ENCODE peak calls at places on chromosomes 16 and 17, in five cellular contexts. One of them, this sample, is unnamed.

GRCh38 chr16:27123795-27124194 is 57.1 kb downstream of the C16orf82 start:
- DNase-seq in mesothelial cell of epicardium: no peak
- DNase-seq in A549: no peak
- DNase-seq in HL-60: no peak
- DNase-seq in progenitor cell of endocrine pancreas: no peak
- DNase-seq in this sample: no peak

GRCh38 chr17:77466140-77466539 is 325.4 kb downstream of the SEC14L1 start:
- DNase-seq in mesothelial cell of epicardium: no peak
- DNase-seq in A549: no peak
- DNase-seq in HL-60: no peak
- DNase-seq in progenitor cell of endocrine pancreas: no peak
- DNase-seq in this sample: no peak

GRCh38 chr16:28876973-28877641 is 1.2 kb upstream of the ATP2A1 start:
- DNase-seq in mesothelial cell of epicardium: no peak
- DNase-seq in A549: no peak
- DNase-seq in HL-60: peak; percentile 13
- DNase-seq in progenitor cell of endocrine pancreas: no peak
- DNase-seq in this sample: no peak

GRCh38 chr17:51748749-51749604 is 409.5 kb downstream of the CA10 start:
- DNase-seq in mesothelial cell of epicardium: no peak
- DNase-seq in A549: no peak
- DNase-seq in HL-60: no peak
- DNase-seq in progenitor cell of endocrine pancreas: no peak
- DNase-seq in this sample: no peak

GRCh38 chr16:30609002-30609927 is 924 bp downstream of the ZNF689 start:
- DNase-seq in mesothelial cell of epicardium: peak; percentile 74
- DNase-seq in A549: peak; percentile 51
- DNase-seq in HL-60: peak; percentile 42
- DNase-seq in progenitor cell of endocrine pancreas: peak; percentile 35
- DNase-seq in this sample: no peak

GRCh38 chr17:4160294-4160859 is 17.4 kb downstream of the CYB5D2 start:
- DNase-seq in mesothelial cell of epicardium: no peak
- DNase-seq in A549: no peak
- DNase-seq in HL-60: no peak
- DNase-seq in progenitor cell of endocrine pancreas: no peak
- DNase-seq in this sample: no peak

GRCh38 chr17:19787733-19788357 is 39.7 kb upstream of the ALDH3A1 start:
- DNase-seq in mesothelial cell of epicardium: no peak
- DNase-seq in A549: no peak
- DNase-seq in HL-60: no peak
- DNase-seq in progenitor cell of endocrine pancreas: no peak
- DNase-seq in this sample: no peak

GRCh38 chr16:89633064-89633631 is 19.7 kb downstream of the DPEP1 start:
- DNase-seq in mesothelial cell of epicardium: no peak
- DNase-seq in A549: peak; percentile 72
- DNase-seq in HL-60: no peak
- DNase-seq in progenitor cell of endocrine pancreas: no peak
- DNase-seq in this sample: no peak

GRCh38 chr17:56817066-56817465 is 16.7 kb downstream of the C17orf67 start:
- DNase-seq in mesothelial cell of epicardium: no peak
- DNase-seq in A549: no peak
- DNase-seq in HL-60: no peak
- DNase-seq in progenitor cell of endocrine pancreas: no peak
- DNase-seq in this sample: no peak

GRCh38 chr17:67376509-67376891 is 581 bp upstream of the PITPNC1 start:
- DNase-seq in mesothelial cell of epicardium: no peak
- DNase-seq in A549: peak; percentile 19
- DNase-seq in HL-60: no peak
- DNase-seq in progenitor cell of endocrine pancreas: no peak
- DNase-seq in this sample: no peak

GRCh38 chr17:59361386-59361785 is 29.9 kb downstream of the YPEL2 start:
- DNase-seq in mesothelial cell of epicardium: no peak
- DNase-seq in A549: no peak
- DNase-seq in HL-60: no peak
- DNase-seq in progenitor cell of endocrine pancreas: no peak
- DNase-seq in this sample: no peak

GRCh38 chr17:7467498-7467897 is 11.9 kb downstream of the ZBTB4 start:
- DNase-seq in mesothelial cell of epicardium: no peak
- DNase-seq in A549: no peak
- DNase-seq in HL-60: no peak
- DNase-seq in progenitor cell of endocrine pancreas: no peak
- DNase-seq in this sample: no peak

GRCh38 chr16:85616608-85617311 is 3.6 kb downstream of the GSE1 start:
- DNase-seq in mesothelial cell of epicardium: no peak
- DNase-seq in A549: no peak
- DNase-seq in HL-60: peak; percentile 64
- DNase-seq in progenitor cell of endocrine pancreas: no peak
- DNase-seq in this sample: no peak

GRCh38 chr17:72476575-72476986 is 355.8 kb downstream of the SOX9 start:
- DNase-seq in mesothelial cell of epicardium: no peak
- DNase-seq in A549: no peak
- DNase-seq in HL-60: no peak
- DNase-seq in progenitor cell of endocrine pancreas: no peak
- DNase-seq in this sample: no peak

GRCh38 chr17:30514895-30515596 is 37.8 kb downstream of the GOSR1 start:
- DNase-seq in mesothelial cell of epicardium: no peak
- DNase-seq in A549: no peak
- DNase-seq in HL-60: peak; percentile 15
- DNase-seq in progenitor cell of endocrine pancreas: no peak
- DNase-seq in this sample: no peak

GRCh38 chr17:70552230-70552981 is 383.1 kb downstream of the KCNJ2 start:
- DNase-seq in mesothelial cell of epicardium: no peak
- DNase-seq in A549: peak; percentile 26
- DNase-seq in HL-60: peak; percentile 32
- DNase-seq in progenitor cell of endocrine pancreas: no peak
- DNase-seq in this sample: no peak

GRCh38 chr16:1740781-1741490 is 30.4 kb downstream of the NME3 start:
- DNase-seq in mesothelial cell of epicardium: no peak
- DNase-seq in A549: no peak
- DNase-seq in HL-60: no peak
- DNase-seq in progenitor cell of endocrine pancreas: no peak
- DNase-seq in this sample: no peak

GRCh38 chr17:12512712-12513355 is 152.9 kb upstream of the MYOCD start:
- DNase-seq in mesothelial cell of epicardium: no peak
- DNase-seq in A549: no peak
- DNase-seq in HL-60: no peak
- DNase-seq in progenitor cell of endocrine pancreas: no peak
- DNase-seq in this sample: no peak

GRCh38 chr17:7747586-7747985 is 30.0 kb downstream of the DNAH2 start:
- DNase-seq in mesothelial cell of epicardium: no peak
- DNase-seq in A549: no peak
- DNase-seq in HL-60: no peak
- DNase-seq in progenitor cell of endocrine pancreas: no peak
- DNase-seq in this sample: no peak

GRCh38 chr17:55238931-55239297 is 25.8 kb upstream of the HLF start:
- DNase-seq in mesothelial cell of epicardium: no peak
- DNase-seq in A549: peak; percentile 49
- DNase-seq in HL-60: no peak
- DNase-seq in progenitor cell of endocrine pancreas: no peak
- DNase-seq in this sample: no peak

GRCh38 chr16:51839697-51840462 is 688.8 kb upstream of the SALL1 start:
- DNase-seq in mesothelial cell of epicardium: no peak
- DNase-seq in A549: no peak
- DNase-seq in HL-60: no peak
- DNase-seq in progenitor cell of endocrine pancreas: no peak
- DNase-seq in this sample: no peak

GRCh38 chr17:37714897-37715296 is 30.0 kb downstream of the HNF1B start:
- DNase-seq in mesothelial cell of epicardium: no peak
- DNase-seq in A549: peak; percentile 53
- DNase-seq in HL-60: no peak
- DNase-seq in progenitor cell of endocrine pancreas: no peak
- DNase-seq in this sample: no peak

GRCh38 chr16:81498351-81498750 is 53.7 kb downstream of the CMIP start:
- DNase-seq in mesothelial cell of epicardium: no peak
- DNase-seq in A549: no peak
- DNase-seq in HL-60: no peak
- DNase-seq in progenitor cell of endocrine pancreas: no peak
- DNase-seq in this sample: no peak

GRCh38 chr16:31365131-31365865 is 10.3 kb downstream of the ITGAX start:
- DNase-seq in mesothelial cell of epicardium: no peak
- DNase-seq in A549: no peak
- DNase-seq in HL-60: no peak
- DNase-seq in progenitor cell of endocrine pancreas: no peak
- DNase-seq in this sample: peak; percentile 54

DNA sequence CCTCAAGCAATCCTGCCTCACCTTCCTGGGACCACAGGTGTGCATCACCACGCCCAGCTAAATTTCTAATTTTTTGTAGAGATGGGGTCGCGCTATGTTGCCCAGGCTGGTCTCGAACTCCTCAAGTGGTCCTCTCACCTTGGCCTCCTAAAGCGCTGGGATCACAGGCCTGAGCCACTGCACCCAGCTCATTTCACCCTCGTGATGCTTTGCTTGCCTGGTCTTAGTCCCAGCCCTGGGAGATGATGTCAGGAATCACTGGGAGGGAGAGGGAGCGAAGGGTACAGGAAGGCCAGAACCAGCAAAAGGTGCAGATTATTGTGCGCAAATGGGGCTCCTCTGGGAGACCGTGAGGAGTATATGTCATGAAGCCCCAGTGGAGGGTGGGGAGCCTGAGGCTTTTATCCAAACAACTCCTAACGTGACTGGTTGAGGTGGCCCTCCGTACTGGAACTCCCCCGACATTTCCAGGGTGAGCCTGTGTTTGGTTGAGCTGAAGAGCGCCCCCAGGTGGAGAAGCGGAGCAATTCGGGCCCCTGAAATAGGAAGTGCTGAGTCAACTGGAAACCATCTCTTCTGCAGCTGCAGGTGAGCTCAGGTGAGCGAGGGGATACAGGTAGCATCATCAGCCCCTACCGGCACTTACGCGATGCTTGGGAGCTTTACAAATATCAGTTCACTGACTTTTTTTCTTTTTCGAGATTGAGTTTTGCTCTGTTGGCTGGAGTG is 41.2 kb upstream of the HAPSTR1 start:
- DNase-seq in mesothelial cell of epicardium: no peak
- DNase-seq in A549: no peak
- DNase-seq in HL-60: no peak
- DNase-seq in progenitor cell of endocrine pancreas: peak; percentile 10
- DNase-seq in this sample: no peak
- TF ChIP-seq CTCF in mesothelial cell of epicardium: peak; percentile 63
- TF ChIP-seq CTCF in A549: peak; percentile 48
- TF ChIP-seq CTCF in HL-60: peak; percentile 24
- TF ChIP-seq CTCF in progenitor cell of endocrine pancreas: peak; percentile 52
- TF ChIP-seq CTCF in this sample: no peak

DNA sequence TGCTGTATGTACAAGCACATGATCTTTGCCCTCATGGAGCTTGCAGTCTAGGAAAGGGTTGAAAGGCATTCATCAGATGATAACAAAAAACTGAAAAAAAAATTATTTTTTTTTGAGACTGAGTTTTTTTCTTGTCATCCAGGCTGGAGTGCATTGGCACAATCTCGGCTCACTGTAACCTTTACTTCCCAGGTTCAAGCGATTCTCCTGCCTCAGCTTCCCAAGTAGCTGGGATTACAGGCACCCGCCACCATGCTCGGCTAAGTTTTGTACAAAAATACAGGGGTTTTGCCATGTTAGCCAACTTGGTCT is 38.7 kb upstream of the BCAS3 start:
- DNase-seq in mesothelial cell of epicardium: no peak
- DNase-seq in A549: no peak
- DNase-seq in HL-60: no peak
- DNase-seq in progenitor cell of endocrine pancreas: no peak
- DNase-seq in this sample: no peak
- TF ChIP-seq CTCF in mesothelial cell of epicardium: peak; percentile 22
- TF ChIP-seq CTCF in A549: no peak
- TF ChIP-seq CTCF in HL-60: no peak
- TF ChIP-seq CTCF in progenitor cell of endocrine pancreas: no peak
- TF ChIP-seq CTCF in this sample: peak; percentile 34

DNA sequence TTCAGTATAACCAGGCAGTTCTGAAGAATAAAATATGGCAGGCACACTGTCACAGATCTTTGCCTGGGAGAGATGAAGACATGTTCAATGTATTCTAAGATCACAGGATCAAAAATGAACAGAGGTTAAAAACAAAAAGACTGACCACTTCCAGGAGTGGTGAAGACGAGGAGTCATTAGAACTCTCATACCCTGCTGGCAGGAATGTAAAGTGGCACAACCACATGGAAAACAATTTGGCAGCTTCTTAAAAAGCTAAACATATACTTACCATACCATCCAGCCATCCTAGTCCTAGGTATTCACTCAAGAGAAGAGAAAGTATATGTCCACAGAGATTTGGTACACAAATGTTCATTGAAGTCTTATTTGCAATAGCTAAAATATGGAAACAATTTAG is 406.3 kb downstream of the NPIPA8 start:
- DNase-seq in mesothelial cell of epicardium: no peak
- DNase-seq in A549: no peak
- DNase-seq in HL-60: no peak
- DNase-seq in progenitor cell of endocrine pancreas: no peak
- DNase-seq in this sample: no peak
- TF ChIP-seq CTCF in mesothelial cell of epicardium: no peak
- TF ChIP-seq CTCF in A549: no peak
- TF ChIP-seq CTCF in HL-60: no peak
- TF ChIP-seq CTCF in progenitor cell of endocrine pancreas: peak; percentile 12
- TF ChIP-seq CTCF in this sample: no peak

GRCh38 chr16:2910441-2910840 is 1.3 kb upstream of the FLYWCH1 start:
- DNase-seq in mesothelial cell of epicardium: no peak
- DNase-seq in A549: no peak
- DNase-seq in HL-60: no peak
- DNase-seq in progenitor cell of endocrine pancreas: no peak
- DNase-seq in this sample: no peak

GRCh38 chr16:2914233-2914632 is 2.5 kb downstream of the FLYWCH1 start:
- DNase-seq in mesothelial cell of epicardium: no peak
- DNase-seq in A549: no peak
- DNase-seq in HL-60: no peak
- DNase-seq in progenitor cell of endocrine pancreas: no peak
- DNase-seq in this sample: no peak

GRCh38 chr16:2912330-2913199 is 834 bp downstream of the FLYWCH1 start:
- DNase-seq in mesothelial cell of epicardium: peak; percentile 53
- DNase-seq in A549: peak; percentile 28
- DNase-seq in HL-60: peak; percentile 18
- DNase-seq in progenitor cell of endocrine pancreas: no peak
- DNase-seq in this sample: peak; percentile 38

GRCh38 chr16:2913603-2914002 is 1.9 kb downstream of the FLYWCH1 start:
- DNase-seq in mesothelial cell of epicardium: no peak
- DNase-seq in A549: no peak
- DNase-seq in HL-60: no peak
- DNase-seq in progenitor cell of endocrine pancreas: no peak
- DNase-seq in this sample: no peak

DNA sequence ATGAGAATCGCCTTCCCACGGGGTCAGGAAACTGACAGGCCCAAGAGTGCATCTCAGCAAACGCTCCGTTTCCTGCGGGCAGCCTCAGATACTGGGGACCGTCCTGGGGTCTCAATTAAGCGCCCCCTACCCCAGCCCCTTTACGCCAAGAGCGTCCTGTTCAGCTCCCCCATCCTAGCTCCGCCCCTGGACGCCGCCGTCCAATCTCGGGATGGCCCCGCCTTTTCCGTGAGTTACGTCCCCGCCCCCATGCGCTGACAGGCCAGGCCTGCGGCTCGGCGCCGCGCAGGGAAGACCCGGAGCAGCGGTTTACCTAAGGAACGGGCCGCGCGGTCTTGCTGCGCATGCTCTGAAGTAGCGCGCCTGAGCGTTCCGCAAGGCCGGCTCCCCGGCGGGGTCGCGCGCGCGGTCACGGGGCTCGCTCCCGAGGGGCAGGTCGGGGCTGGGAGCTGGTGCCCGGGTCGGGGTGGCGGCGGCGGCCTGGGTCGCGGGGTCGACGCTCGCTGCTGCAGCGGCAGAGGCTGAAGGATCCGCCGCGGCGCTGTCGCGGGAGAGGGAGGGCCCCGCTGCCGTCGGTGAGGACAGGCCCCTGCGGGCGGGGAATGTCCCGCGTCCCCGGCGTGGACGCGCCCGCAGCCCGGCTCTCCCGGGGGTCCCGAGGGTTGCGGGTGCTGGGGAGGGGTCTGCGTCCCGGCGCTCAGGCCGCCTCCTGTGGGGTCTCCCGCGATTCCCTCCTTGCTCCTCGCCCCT is at the start of gene FLYWCH1:
- DNase-seq in mesothelial cell of epicardium: peak; percentile 98
- DNase-seq in A549: peak; percentile 94
- DNase-seq in HL-60: peak; percentile 98
- DNase-seq in progenitor cell of endocrine pancreas: peak; percentile 97
- DNase-seq in this sample: peak; percentile 96
- TF ChIP-seq CTCF in mesothelial cell of epicardium: no peak
- TF ChIP-seq CTCF in A549: no peak
- TF ChIP-seq CTCF in HL-60: no peak
- TF ChIP-seq CTCF in progenitor cell of endocrine pancreas: no peak
- TF ChIP-seq CTCF in this sample: no peak

This sample was measured in natural killer cell.